ENCODE peak calls at places on chromosomes 2 and 18, in ten cellular contexts. I is heart right ventricle, W is cerebellum, J is T-helper 22 cell, Z is C1 segment of cervical spinal cord, B is NCI-H524 treated with DMSO at 0.1 percent for 48 hours, N is mesenchymal stem cell, Q is progenitor cell of endocrine pancreas, G is GM12864, S is RCC 7860. H is an unnamed sample.

GRCh38 chr18:10094154-10094553 is 180.3 kb downstream of the VAPA start:
- DNase-seq in J (no peak), Q (no peak), Z (no peak), I (no peak), G (no peak), S (no peak), N (peak), W (no peak), B (no peak), H (no peak)

GRCh38 chr2:96537734-96538486 is 1.4 kb downstream of the ARID5A start:
- DNase-seq in I (peak), S (no peak), B (no peak), G (no peak), Q (no peak), J (peak), N (no peak), Z (no peak), W (no peak), H (no peak)

GRCh38 chr2:142937347-142937746 is 59.9 kb downstream of the KYNU start:
- DNase-seq in W (no peak), Z (no peak), Q (no peak), I (no peak), J (no peak), B (no peak), G (no peak), N (no peak), S (no peak), H (no peak)

GRCh38 chr2:144553379-144553778 is 33.5 kb upstream of the ZEB2 start:
- DNase-seq in J (no peak), G (no peak), S (peak), I (no peak), W (no peak), Z (no peak), N (peak), B (no peak), Q (no peak), H (no peak)

GRCh38 chr2:120992791-120993555 is 257.3 kb downstream of the GLI2 start:
- DNase-seq in N (no peak), Q (no peak), Z (no peak), J (no peak), G (no peak), B (no peak), W (no peak), I (no peak), S (no peak), H (no peak)

GRCh38 chr2:13584020-13584419 is 867.3 kb downstream of the TRIB2 start:
- DNase-seq in W (no peak), Q (no peak), S (no peak), G (no peak), J (no peak), I (no peak), B (no peak), Z (no peak), N (no peak), H (no peak)

GRCh38 chr2:239704737-239705136 is 303.9 kb upstream of the HDAC4 start:
- DNase-seq in B (no peak), N (no peak), G (no peak), J (no peak), Z (no peak), I (no peak), S (no peak), Q (no peak), W (no peak), H (no peak)

GRCh38 chr2:138787053-138787666 is 7.0 kb upstream of the NXPH2 start:
- DNase-seq in Q (no peak), B (no peak), N (peak), W (peak), S (peak), Z (no peak), I (no peak), J (no peak), G (no peak), H (no peak)

GRCh38 chr2:61229936-61230335 is 67.9 kb downstream of the C2orf74 start:
- DNase-seq in G (no peak), B (no peak), J (no peak), W (no peak), I (no peak), Q (no peak), N (no peak), S (no peak), Z (no peak), H (no peak)

GRCh38 chr2:219769044-219770030 is 141.9 kb downstream of the SLC4A3 start:
- DNase-seq in G (no peak), J (no peak), W (peak), S (no peak), Z (no peak), B (no peak), N (no peak), Q (no peak), I (peak), H (no peak)

H was measured in NCI-H2107.